ENCODE peak calls at places on chromosome 6, in eight cellular contexts. One of them, this sample, is unnamed. For H3K4me1 and H3K9me3, the result is how much of the 10 kb centered on the place peaks cover.

GRCh38 chr6:130624046-130624445 is 203.2 kb upstream of the SMLR1 start:
- DNase-seq in uterus: no peak
- DNase-seq in left ventricle myocardium inferior: no peak
- DNase-seq in fibroblast of lung: no peak
- DNase-seq in heart right ventricle: no peak
- DNase-seq in aorta: no peak
- DNase-seq in esophagus squamous epithelium: no peak
- DNase-seq in HCT116: no peak
- DNase-seq in this sample: no peak

GRCh38 chr6:37024665-37025337 is 19.3 kb downstream of the FGD2 start:
- DNase-seq in uterus: no peak
- DNase-seq in left ventricle myocardium inferior: no peak
- DNase-seq in fibroblast of lung: no peak
- DNase-seq in heart right ventricle: no peak
- DNase-seq in aorta: no peak
- DNase-seq in esophagus squamous epithelium: no peak
- DNase-seq in HCT116: peak
- DNase-seq in this sample: no peak

GRCh38 chr6:3259491-3259958 is 778 bp downstream of the PSMG4 start:
- DNase-seq in uterus: no peak
- DNase-seq in left ventricle myocardium inferior: peak
- DNase-seq in fibroblast of lung: no peak
- DNase-seq in heart right ventricle: peak
- DNase-seq in aorta: no peak
- DNase-seq in esophagus squamous epithelium: no peak
- DNase-seq in HCT116: no peak
- DNase-seq in this sample: no peak

GRCh38 chr6:156948807-156949206 is 171.6 kb downstream of the ARID1B start:
- DNase-seq in uterus: no peak
- DNase-seq in left ventricle myocardium inferior: no peak
- DNase-seq in fibroblast of lung: peak
- DNase-seq in heart right ventricle: no peak
- DNase-seq in aorta: no peak
- DNase-seq in esophagus squamous epithelium: no peak
- DNase-seq in HCT116: peak
- DNase-seq in this sample: no peak

GRCh38 chr6:16723833-16724232 is 37.4 kb downstream of the ATXN1 start:
- DNase-seq in uterus: no peak
- DNase-seq in left ventricle myocardium inferior: no peak
- DNase-seq in fibroblast of lung: peak
- DNase-seq in heart right ventricle: no peak
- DNase-seq in aorta: peak
- DNase-seq in esophagus squamous epithelium: no peak
- DNase-seq in HCT116: peak
- DNase-seq in this sample: no peak

GRCh38 chr6:143911028-143911427 is 46.8 kb downstream of the ZC2HC1B start:
- DNase-seq in uterus: no peak
- DNase-seq in left ventricle myocardium inferior: no peak
- DNase-seq in fibroblast of lung: no peak
- DNase-seq in heart right ventricle: no peak
- DNase-seq in aorta: no peak
- DNase-seq in esophagus squamous epithelium: no peak
- DNase-seq in HCT116: no peak
- DNase-seq in this sample: no peak

GRCh38 chr6:150153905-150154492 is 11.2 kb downstream of the PPP1R14C start:
- DNase-seq in uterus: no peak
- DNase-seq in left ventricle myocardium inferior: no peak
- DNase-seq in fibroblast of lung: no peak
- DNase-seq in heart right ventricle: no peak
- DNase-seq in aorta: no peak
- DNase-seq in esophagus squamous epithelium: no peak
- DNase-seq in HCT116: no peak
- DNase-seq in this sample: no peak

GRCh38 chr6:42744351-42744890 is 1.5 kb downstream of the TBCC start:
- DNase-seq in uterus: no peak
- DNase-seq in left ventricle myocardium inferior: no peak
- DNase-seq in fibroblast of lung: no peak
- DNase-seq in heart right ventricle: no peak
- DNase-seq in aorta: no peak
- DNase-seq in esophagus squamous epithelium: no peak
- DNase-seq in HCT116: no peak
- DNase-seq in this sample: no peak

GRCh38 chr6:105875974-105876640 is 210.0 kb upstream of the PRDM1 start:
- DNase-seq in uterus: no peak
- DNase-seq in left ventricle myocardium inferior: no peak
- DNase-seq in fibroblast of lung: no peak
- DNase-seq in heart right ventricle: no peak
- DNase-seq in aorta: no peak
- DNase-seq in esophagus squamous epithelium: no peak
- DNase-seq in HCT116: no peak
- DNase-seq in this sample: no peak

GRCh38 chr6:143536461-143536865 is 24.9 kb upstream of the FUCA2 start:
- DNase-seq in uterus: peak
- DNase-seq in left ventricle myocardium inferior: peak
- DNase-seq in fibroblast of lung: peak
- DNase-seq in heart right ventricle: no peak
- DNase-seq in aorta: peak
- DNase-seq in esophagus squamous epithelium: no peak
- DNase-seq in HCT116: no peak
- DNase-seq in this sample: no peak

GRCh38 chr6:170462366-170463020 is 90.6 kb downstream of the PSMB1 start:
- DNase-seq in uterus: no peak
- DNase-seq in left ventricle myocardium inferior: no peak
- DNase-seq in fibroblast of lung: no peak
- DNase-seq in heart right ventricle: no peak
- DNase-seq in aorta: no peak
- DNase-seq in esophagus squamous epithelium: no peak
- DNase-seq in HCT116: no peak
- DNase-seq in this sample: no peak

GRCh38 chr6:16369108-16369507 is 130.7 kb downstream of the GMPR start:
- DNase-seq in uterus: no peak
- DNase-seq in left ventricle myocardium inferior: no peak
- DNase-seq in fibroblast of lung: no peak
- DNase-seq in heart right ventricle: no peak
- DNase-seq in aorta: no peak
- DNase-seq in esophagus squamous epithelium: no peak
- DNase-seq in HCT116: no peak
- DNase-seq in this sample: no peak

GRCh38 chr6:5994999-5995698 is 11.6 kb downstream of the NRN1 start:
- DNase-seq in uterus: no peak
- DNase-seq in left ventricle myocardium inferior: no peak
- DNase-seq in fibroblast of lung: no peak
- DNase-seq in heart right ventricle: no peak
- DNase-seq in aorta: no peak
- DNase-seq in esophagus squamous epithelium: no peak
- DNase-seq in HCT116: no peak
- DNase-seq in this sample: no peak

GRCh38 chr6:42030585-42031506 is 19.5 kb upstream of the TAF8 start:
- DNase-seq in uterus: no peak
- DNase-seq in left ventricle myocardium inferior: peak
- DNase-seq in fibroblast of lung: peak
- DNase-seq in heart right ventricle: peak
- DNase-seq in aorta: no peak
- DNase-seq in esophagus squamous epithelium: no peak
- DNase-seq in HCT116: no peak
- DNase-seq in this sample: no peak

GRCh38 chr6:139376604-139377218 is 2.3 kb upstream of the CITED2 start:
- DNase-seq in uterus: peak
- DNase-seq in left ventricle myocardium inferior: no peak
- DNase-seq in fibroblast of lung: peak
- DNase-seq in heart right ventricle: peak
- DNase-seq in aorta: no peak
- DNase-seq in esophagus squamous epithelium: no peak
- DNase-seq in HCT116: no peak
- DNase-seq in this sample: peak

GRCh38 chr6:14775528-14775927 is 470.3 kb upstream of the JARID2 start:
- DNase-seq in uterus: no peak
- DNase-seq in left ventricle myocardium inferior: no peak
- DNase-seq in fibroblast of lung: no peak
- DNase-seq in heart right ventricle: no peak
- DNase-seq in aorta: no peak
- DNase-seq in esophagus squamous epithelium: no peak
- DNase-seq in HCT116: no peak
- DNase-seq in this sample: no peak

GRCh38 chr6:53666271-53666626 is 693 bp upstream of the KLHL31 start:
- DNase-seq in uterus: no peak
- DNase-seq in left ventricle myocardium inferior: no peak
- DNase-seq in fibroblast of lung: no peak
- DNase-seq in heart right ventricle: no peak
- DNase-seq in aorta: no peak
- DNase-seq in esophagus squamous epithelium: no peak
- DNase-seq in HCT116: no peak
- DNase-seq in this sample: no peak

GRCh38 chr6:111852704-111853103 is 20.5 kb downstream of the FYN start:
- DNase-seq in uterus: no peak
- DNase-seq in left ventricle myocardium inferior: no peak
- DNase-seq in fibroblast of lung: peak
- DNase-seq in heart right ventricle: no peak
- DNase-seq in aorta: no peak
- DNase-seq in esophagus squamous epithelium: no peak
- DNase-seq in HCT116: no peak
- DNase-seq in this sample: no peak

GRCh38 chr6:111854683-111855082 is 18.6 kb downstream of the FYN start:
- DNase-seq in uterus: no peak
- DNase-seq in left ventricle myocardium inferior: no peak
- DNase-seq in fibroblast of lung: peak
- DNase-seq in heart right ventricle: no peak
- DNase-seq in aorta: no peak
- DNase-seq in esophagus squamous epithelium: no peak
- DNase-seq in HCT116: no peak
- DNase-seq in this sample: no peak

GRCh38 chr6:111857674-111858337 is 15.4 kb downstream of the FYN start:
- DNase-seq in uterus: no peak
- DNase-seq in left ventricle myocardium inferior: no peak
- DNase-seq in fibroblast of lung: no peak
- DNase-seq in heart right ventricle: no peak
- DNase-seq in aorta: no peak
- DNase-seq in esophagus squamous epithelium: no peak
- DNase-seq in HCT116: no peak
- DNase-seq in this sample: no peak

GRCh38 chr6:111858347-111858746 is 14.9 kb downstream of the FYN start:
- DNase-seq in uterus: no peak
- DNase-seq in left ventricle myocardium inferior: no peak
- DNase-seq in fibroblast of lung: no peak
- DNase-seq in heart right ventricle: no peak
- DNase-seq in aorta: no peak
- DNase-seq in esophagus squamous epithelium: no peak
- DNase-seq in HCT116: no peak
- DNase-seq in this sample: no peak

GRCh38 chr6:111855775-111856174 is 17.5 kb downstream of the FYN start:
- DNase-seq in uterus: no peak
- DNase-seq in left ventricle myocardium inferior: no peak
- DNase-seq in fibroblast of lung: no peak
- DNase-seq in heart right ventricle: no peak
- DNase-seq in aorta: no peak
- DNase-seq in esophagus squamous epithelium: no peak
- DNase-seq in HCT116: no peak
- DNase-seq in this sample: no peak
- H3K4me1 ChIP-seq in uterus: under half
- H3K4me1 ChIP-seq in left ventricle myocardium inferior: half or more
- H3K4me1 ChIP-seq in fibroblast of lung: under half
- H3K4me1 ChIP-seq in heart right ventricle: half or more
- H3K4me1 ChIP-seq in aorta: under half
- H3K4me1 ChIP-seq in esophagus squamous epithelium: under half
- H3K4me1 ChIP-seq in HCT116: under half
- H3K4me1 ChIP-seq in this sample: under half

GRCh38 chr6:86456786-86457185 is 480.5 kb upstream of the HTR1E start:
- DNase-seq in uterus: no peak
- DNase-seq in left ventricle myocardium inferior: no peak
- DNase-seq in fibroblast of lung: no peak
- DNase-seq in heart right ventricle: no peak
- DNase-seq in aorta: no peak
- DNase-seq in esophagus squamous epithelium: no peak
- DNase-seq in HCT116: no peak
- DNase-seq in this sample: no peak
- H3K9me3 ChIP-seq in uterus: under half
- H3K9me3 ChIP-seq in left ventricle myocardium inferior: under half
- H3K9me3 ChIP-seq in fibroblast of lung: under half
- H3K9me3 ChIP-seq in heart right ventricle: under half
- H3K9me3 ChIP-seq in aorta: under half
- H3K9me3 ChIP-seq in esophagus squamous epithelium: under half
- H3K9me3 ChIP-seq in HCT116: under half
- H3K9me3 ChIP-seq in this sample: under half

GRCh38 chr6:30163090-30163917 is at the start of gene TRIM15:
- DNase-seq in uterus: no peak
- DNase-seq in left ventricle myocardium inferior: no peak
- DNase-seq in fibroblast of lung: no peak
- DNase-seq in heart right ventricle: no peak
- DNase-seq in aorta: no peak
- DNase-seq in esophagus squamous epithelium: no peak
- DNase-seq in HCT116: peak
- DNase-seq in this sample: no peak
- H3K27ac ChIP-seq in uterus: no peak
- H3K27ac ChIP-seq in left ventricle myocardium inferior: no peak
- H3K27ac ChIP-seq in fibroblast of lung: no peak
- H3K27ac ChIP-seq in heart right ventricle: no peak
- H3K27ac ChIP-seq in aorta: no peak
- H3K27ac ChIP-seq in esophagus squamous epithelium: no peak
- H3K27ac ChIP-seq in HCT116: peak
- H3K27ac ChIP-seq in this sample: no peak

GRCh38 chr6:166775923-166776220 is 148.8 kb upstream of the RPS6KA2 start:
- DNase-seq in uterus: no peak
- DNase-seq in left ventricle myocardium inferior: no peak
- DNase-seq in fibroblast of lung: no peak
- DNase-seq in heart right ventricle: no peak
- DNase-seq in aorta: no peak
- DNase-seq in esophagus squamous epithelium: no peak
- DNase-seq in HCT116: no peak
- DNase-seq in this sample: peak

GRCh38 chr6:166774292-166774691 is 147.2 kb upstream of the RPS6KA2 start:
- DNase-seq in uterus: no peak
- DNase-seq in left ventricle myocardium inferior: no peak
- DNase-seq in fibroblast of lung: no peak
- DNase-seq in heart right ventricle: no peak
- DNase-seq in aorta: no peak
- DNase-seq in esophagus squamous epithelium: no peak
- DNase-seq in HCT116: no peak
- DNase-seq in this sample: peak

GRCh38 chr6:166776571-166776970 is 149.5 kb upstream of the RPS6KA2 start:
- DNase-seq in uterus: no peak
- DNase-seq in left ventricle myocardium inferior: no peak
- DNase-seq in fibroblast of lung: no peak
- DNase-seq in heart right ventricle: no peak
- DNase-seq in aorta: no peak
- DNase-seq in esophagus squamous epithelium: no peak
- DNase-seq in HCT116: no peak
- DNase-seq in this sample: peak

GRCh38 chr6:166775180-166775922 is 148.3 kb upstream of the RPS6KA2 start:
- DNase-seq in uterus: peak
- DNase-seq in left ventricle myocardium inferior: no peak
- DNase-seq in fibroblast of lung: peak
- DNase-seq in heart right ventricle: peak
- DNase-seq in aorta: peak
- DNase-seq in esophagus squamous epithelium: no peak
- DNase-seq in HCT116: peak
- DNase-seq in this sample: peak

DNA sequence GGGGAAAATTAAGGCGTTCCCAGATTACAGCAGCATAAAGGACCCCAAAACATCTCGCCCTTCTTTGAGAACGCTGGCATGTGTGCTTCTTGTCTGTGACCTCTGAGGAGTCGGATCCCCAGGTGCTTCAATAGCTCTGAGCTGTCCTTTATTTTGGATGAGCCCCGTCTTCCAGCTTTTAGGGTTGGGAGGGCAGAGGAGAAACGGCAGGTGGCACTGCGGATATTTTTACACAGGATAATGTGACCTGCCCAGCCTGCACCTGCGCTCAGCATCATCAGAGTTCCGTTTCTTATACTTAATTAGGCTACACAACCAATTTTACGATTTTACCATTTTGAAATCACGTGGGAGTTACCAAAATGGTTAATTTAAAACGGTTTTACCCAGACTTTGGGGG is 147.7 kb upstream of the RPS6KA2 start:
- DNase-seq in uterus: no peak
- DNase-seq in left ventricle myocardium inferior: no peak
- DNase-seq in fibroblast of lung: no peak
- DNase-seq in heart right ventricle: no peak
- DNase-seq in aorta: no peak
- DNase-seq in esophagus squamous epithelium: no peak
- DNase-seq in HCT116: no peak
- DNase-seq in this sample: no peak
- H3K4me1 ChIP-seq in uterus: under half
- H3K4me1 ChIP-seq in left ventricle myocardium inferior: under half
- H3K4me1 ChIP-seq in fibroblast of lung: under half
- H3K4me1 ChIP-seq in heart right ventricle: under half
- H3K4me1 ChIP-seq in aorta: under half
- H3K4me1 ChIP-seq in esophagus squamous epithelium: under half
- H3K4me1 ChIP-seq in HCT116: under half
- H3K4me1 ChIP-seq in this sample: under half